ENCODE peak calls at places on chromosomes 2 and 18, in eight cellular contexts. S is GM23338, V is transverse colon, O is endothelial cell of umbilical vein, D is GM12878, B is HCT116, F is Panc1, E is spleen. N is an unnamed sample.

GRCh38 chr2:202261531-202261930 is 4.0 kb upstream of the NOP58 start:
- DNase-seq in S (no peak), V (no peak), O (no peak), D (no peak), B (no peak), F (no peak), E (no peak), N (no peak)

GRCh38 chr2:37377187-37377532 is 32.7 kb downstream of the QPCT start:
- DNase-seq in S (no peak), V (no peak), O (no peak), D (peak), B (no peak), F (no peak), E (no peak), N (no peak)

GRCh38 chr2:232190796-232191195 is 187.8 kb upstream of the ALPP start:
- DNase-seq in S (no peak), V (no peak), O (no peak), D (no peak), B (no peak), F (no peak), E (no peak), N (no peak)

GRCh38 chr2:197306691-197307030 is 3.9 kb downstream of the ANKRD44 start:
- DNase-seq in S (no peak), V (peak), O (no peak), D (no peak), B (no peak), F (no peak), E (no peak), N (peak)

GRCh38 chr2:217517402-217517801 is 485.4 kb downstream of the TNS1 start:
- DNase-seq in S (no peak), V (no peak), O (no peak), D (no peak), B (no peak), F (no peak), E (no peak), N (no peak)

GRCh38 chr2:71749671-71750101 is 296.3 kb downstream of the DYSF start:
- DNase-seq in S (no peak), V (no peak), O (no peak), D (no peak), B (no peak), F (no peak), E (no peak), N (no peak)

GRCh38 chr18:78809845-78810244 is 169.8 kb upstream of the SALL3 start:
- DNase-seq in S (no peak), V (no peak), O (no peak), D (no peak), B (no peak), F (no peak), E (peak), N (no peak)

GRCh38 chr2:142745691-142746090 is 131.8 kb upstream of the KYNU start:
- DNase-seq in S (no peak), V (no peak), O (no peak), D (no peak), B (no peak), F (no peak), E (no peak), N (no peak)

GRCh38 chr2:122221665-122222064 is 466.2 kb downstream of the TSN start:
- DNase-seq in S (no peak), V (no peak), O (no peak), D (no peak), B (no peak), F (no peak), E (no peak), N (no peak)

GRCh38 chr2:160371251-160372009 is 122.2 kb downstream of the RBMS1 start:
- DNase-seq in S (no peak), V (no peak), O (peak), D (no peak), B (no peak), F (no peak), E (no peak), N (no peak)

GRCh38 chr2:223734346-223734745 is 103.0 kb downstream of the AP1S3 start:
- DNase-seq in S (no peak), V (no peak), O (no peak), D (no peak), B (no peak), F (no peak), E (no peak), N (no peak)

GRCh38 chr2:151040036-151040435 is 221.6 kb downstream of the RBM43 start:
- DNase-seq in S (no peak), V (no peak), O (no peak), D (no peak), B (no peak), F (no peak), E (no peak), N (no peak)

GRCh38 chr2:137220438-137220998 is 455.2 kb downstream of the THSD7B start:
- DNase-seq in S (no peak), V (no peak), O (no peak), D (no peak), B (no peak), F (no peak), E (no peak), N (no peak)

GRCh38 chr2:28736034-28736433 is 15.6 kb upstream of the PPP1CB start:
- DNase-seq in S (no peak), V (peak), O (peak), D (no peak), B (no peak), F (no peak), E (no peak), N (peak)

GRCh38 chr2:28737655-28738054 is 14.0 kb upstream of the PPP1CB start:
- DNase-seq in S (no peak), V (no peak), O (no peak), D (no peak), B (no peak), F (no peak), E (no peak), N (no peak)

GRCh38 chr2:28730641-28731146 is 20.9 kb upstream of the PPP1CB start:
- DNase-seq in S (no peak), V (no peak), O (no peak), D (no peak), B (no peak), F (no peak), E (no peak), N (no peak)

GRCh38 chr2:28729698-28730097 is 21.9 kb upstream of the PPP1CB start:
- DNase-seq in S (no peak), V (no peak), O (no peak), D (no peak), B (no peak), F (no peak), E (no peak), N (no peak)

DNA sequence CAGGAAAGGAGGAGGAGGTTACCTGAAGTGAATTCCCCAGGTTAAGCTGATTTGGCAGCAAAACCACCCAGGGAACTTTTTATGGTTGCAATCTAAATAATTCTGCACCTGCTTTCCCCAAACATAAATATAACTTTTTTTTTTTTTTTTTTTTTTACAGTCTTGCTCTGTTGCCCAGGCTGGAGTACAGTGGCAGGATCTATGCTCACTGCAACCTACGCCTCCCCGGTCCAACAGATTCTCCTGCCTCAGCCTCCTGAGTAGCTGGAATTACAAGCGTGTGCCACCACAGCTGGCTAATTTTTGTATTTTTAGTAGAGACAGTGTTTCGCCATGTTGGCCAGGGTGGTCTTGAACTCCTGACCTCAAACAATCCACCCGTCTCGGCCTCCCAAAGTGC is 16.1 kb upstream of the PPP1CB start:
- DNase-seq in S (no peak), V (no peak), O (no peak), D (no peak), B (no peak), F (no peak), E (no peak), N (no peak)
- H3K4me3 ChIP-seq in S (no peak), V (no peak), O (no peak), D (no peak), B (no peak), F (no peak), E (no peak), N (peak)

GRCh38 chr2:234425923-234426603 is 70.8 kb downstream of the ARL4C start:
- DNase-seq in S (no peak), V (peak), O (no peak), D (peak), B (no peak), F (no peak), E (peak), N (peak)
- TF ChIP-seq POLR2AphosphoS5 in S (no peak), V (peak), O (no peak), D (no peak), B (no peak), F (no peak), E (peak), N (no peak)

DNA sequence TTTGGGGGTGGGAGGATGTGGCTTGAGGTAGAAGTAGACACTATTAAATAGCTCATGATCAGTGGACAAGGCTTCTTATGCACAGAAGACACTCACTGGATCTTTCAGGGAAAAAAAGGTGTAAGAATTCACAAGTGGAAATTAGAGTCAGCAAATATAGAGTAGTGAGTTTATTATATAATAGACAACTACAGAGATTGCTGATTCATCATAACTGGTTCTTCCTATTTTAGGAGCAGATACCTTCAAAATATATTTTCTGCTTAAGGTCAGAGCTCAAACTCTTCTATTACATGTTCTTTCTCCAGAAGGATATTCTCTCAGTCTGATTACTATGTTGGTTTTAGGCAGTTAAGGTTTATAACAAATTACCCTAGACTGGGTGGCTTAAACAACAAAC is 646.9 kb upstream of the CDH7 start:
- DNase-seq in S (no peak), V (no peak), O (no peak), D (no peak), B (no peak), F (no peak), E (no peak), N (no peak)
- H3K4me3 ChIP-seq in S (no peak), V (no peak), O (no peak), D (no peak), B (no peak), F (no peak), E (no peak), N (no peak)

DNA sequence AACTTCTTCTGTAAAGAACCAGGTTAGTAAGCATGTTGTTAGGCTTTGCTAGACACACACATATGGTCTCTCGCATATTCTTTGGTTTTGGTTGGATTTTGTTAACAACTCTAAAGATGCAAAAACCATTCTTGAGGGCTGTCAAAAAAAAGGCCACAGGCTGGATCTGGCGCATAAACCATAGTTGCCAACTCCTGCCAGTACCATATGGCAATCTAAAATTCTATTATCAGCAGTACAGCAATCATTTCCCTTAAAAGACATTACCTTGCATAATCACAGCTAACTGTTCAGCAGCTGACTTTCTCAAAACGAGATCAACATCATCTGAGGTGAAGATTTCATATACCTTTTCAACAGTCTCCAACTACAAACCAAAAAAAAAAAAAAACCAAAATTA is 63.5 kb downstream of the RTTN start:
- DNase-seq in S (no peak), V (no peak), O (no peak), D (no peak), B (no peak), F (no peak), E (no peak), N (no peak)
- TF ChIP-seq POLR2AphosphoS5 in S (no peak), V (no peak), O (no peak), D (no peak), B (no peak), F (no peak), E (no peak), N (no peak)

GRCh38 chr2:239326831-239327535 is 73.8 kb downstream of the HDAC4 start:
- DNase-seq in S (no peak), V (no peak), O (no peak), D (no peak), B (no peak), F (no peak), E (no peak), N (no peak)
- H3K4me3 ChIP-seq in S (no peak), V (no peak), O (no peak), D (no peak), B (no peak), F (no peak), E (no peak), N (no peak)